ENCODE peak calls at places on chromosomes 4 and X, in ten cellular contexts. U is heart right ventricle; I is endothelial cell of umbilical vein; R is neural progenitor cell; H is ovary; D is CD4-positive, CD25-positive, alpha-beta regulatory T cell; C is HCT116; O is NT2/D1; K is GM23248; Z is aorta. Y is an unnamed sample. For H3K27me3, the result is how much of the 10 kb centered on the place peaks cover.

GRCh38 chr4:110586137-110586850 is 36.6 kb downstream of the PITX2 start:
- DNase-seq in D (peak), Z (no peak), I (peak), C (peak), O (peak), U (no peak), R (peak), K (peak), H (no peak), Y (no peak)

GRCh38 chr4:97411352-97411751 is 731.9 kb downstream of the STPG2 start:
- DNase-seq in Z (no peak), I (no peak), C (no peak), U (no peak), H (no peak), O (no peak), D (no peak), R (no peak), K (no peak), Y (no peak)

GRCh38 chr4:68074397-68074796 is 55.3 kb downstream of the TMPRSS11F start:
- DNase-seq in C (no peak), I (no peak), H (no peak), U (no peak), O (no peak), K (peak), R (no peak), D (no peak), Z (no peak), Y (no peak)

GRCh38 chr4:123878976-123879375 is 482.4 kb downstream of the SPRY1 start:
- DNase-seq in C (no peak), I (no peak), H (no peak), R (no peak), K (no peak), O (no peak), D (no peak), U (no peak), Z (no peak), Y (no peak)

GRCh38 chrX:149272690-149273463 is 232.2 kb downstream of the IDS start:
- DNase-seq in U (no peak), Z (no peak), D (no peak), I (peak), H (no peak), C (no peak), R (no peak), K (no peak), O (no peak), Y (no peak)

GRCh38 chr4:27635936-27636913 is 775.6 kb downstream of the STIM2 start:
- DNase-seq in I (no peak), U (no peak), O (no peak), K (no peak), H (no peak), Z (no peak), D (no peak), R (no peak), C (no peak), Y (no peak)

GRCh38 chr4:97072666-97073065 is 1070.6 kb downstream of the STPG2 start:
- DNase-seq in O (no peak), Z (no peak), C (no peak), U (no peak), R (no peak), H (no peak), I (no peak), D (no peak), K (no peak), Y (no peak)

GRCh38 chr4:140018931-140019618 is 134.9 kb downstream of the MAML3 start:
- DNase-seq in Z (no peak), H (no peak), K (peak), C (peak), U (no peak), I (no peak), R (no peak), O (no peak), D (no peak), Y (no peak)

GRCh38 chrX:153610834-153611209 is 11.9 kb upstream of the CCNQ start:
- DNase-seq in C (no peak), U (no peak), D (no peak), I (no peak), K (no peak), Z (no peak), R (no peak), H (no peak), O (no peak), Y (peak)
- H3K27me3 ChIP-seq in C (under half), U (under half), D (under half), I (under half), K (under half), Z (under half), R (half or more), H (under half), O (under half), Y (under half)

GRCh38 chr4:174218127-174218790 is 65.2 kb downstream of the FBXO8 start:
- DNase-seq in C (no peak), K (peak), Z (no peak), O (no peak), H (no peak), D (no peak), R (peak), U (no peak), I (no peak), Y (no peak)
- H3K27me3 ChIP-seq in C (under half), K (under half), Z (under half), O (half or more), H (under half), D (half or more), R (half or more), U (half or more), I (half or more), Y (under half)

GRCh38 chr4:95869961-95870500 is 30.1 kb downstream of the PDHA2 start:
- DNase-seq in Z (no peak), K (no peak), H (no peak), O (peak), U (no peak), R (no peak), D (no peak), I (no peak), C (no peak), Y (no peak)
- H3K27me3 ChIP-seq in Z (under half), K (under half), H (under half), O (under half), U (under half), R (under half), D (under half), I (under half), C (under half), Y (under half)

DNA sequence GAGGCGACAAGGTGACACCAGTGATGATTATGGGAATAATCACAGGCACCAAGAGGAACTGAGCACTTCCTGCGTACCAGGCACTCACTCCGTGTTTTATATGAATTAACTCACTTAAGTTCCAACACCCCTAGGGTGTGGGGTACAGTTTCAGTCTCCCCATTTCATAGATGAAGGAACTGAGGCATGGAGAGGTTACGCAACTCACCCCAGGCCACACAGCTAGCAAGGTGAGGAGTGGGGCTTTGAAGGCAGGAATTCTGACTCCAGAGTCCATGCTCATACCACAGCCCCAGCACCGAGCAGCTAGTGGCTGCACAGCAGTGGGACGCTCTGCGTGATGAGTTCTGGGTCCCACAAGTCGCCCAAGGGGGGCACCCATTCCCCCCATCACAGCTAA is 29.9 kb downstream of the PPP2R2C start:
- DNase-seq in O (no peak), H (no peak), Z (no peak), U (no peak), I (no peak), R (no peak), D (no peak), C (no peak), K (no peak), Y (no peak)
- H3K27me3 ChIP-seq in O (under half), H (under half), Z (under half), U (half or more), I (under half), R (under half), D (under half), C (under half), K (under half), Y (under half)

GRCh38 chrX:4579480-4579879 is 866.0 kb upstream of the PRKX start:
- DNase-seq in D (no peak), R (no peak), O (no peak), H (no peak), Z (no peak), C (no peak), K (no peak), I (no peak), U (no peak), Y (no peak)
- H3K27me3 ChIP-seq in D (under half), R (under half), O (under half), H (under half), Z (under half), C (under half), K (under half), I (under half), U (under half), Y (under half)

GRCh38 chrX:53433651-53434639 is at the start of gene HSD17B10:
- DNase-seq in U (peak), K (peak), R (peak), D (peak), O (peak), I (peak), H (peak), C (peak), Z (peak), Y (peak)
- H3K27me3 ChIP-seq in U (under half), K (under half), R (under half), D (under half), O (under half), I (under half), H (under half), C (under half), Z (under half), Y (under half)

GRCh38 chrX:27622883-27623282 is 32.7 kb downstream of the DCAF8L2 start:
- DNase-seq in U (no peak), H (no peak), R (no peak), K (no peak), O (no peak), Z (no peak), I (peak), C (no peak), D (no peak), Y (no peak)

GRCh38 chrX:27619975-27620374 is 29.8 kb downstream of the DCAF8L2 start:
- DNase-seq in R (peak), I (peak), Z (no peak), O (no peak), K (peak), H (no peak), D (peak), U (no peak), C (no peak), Y (no peak)

DNA sequence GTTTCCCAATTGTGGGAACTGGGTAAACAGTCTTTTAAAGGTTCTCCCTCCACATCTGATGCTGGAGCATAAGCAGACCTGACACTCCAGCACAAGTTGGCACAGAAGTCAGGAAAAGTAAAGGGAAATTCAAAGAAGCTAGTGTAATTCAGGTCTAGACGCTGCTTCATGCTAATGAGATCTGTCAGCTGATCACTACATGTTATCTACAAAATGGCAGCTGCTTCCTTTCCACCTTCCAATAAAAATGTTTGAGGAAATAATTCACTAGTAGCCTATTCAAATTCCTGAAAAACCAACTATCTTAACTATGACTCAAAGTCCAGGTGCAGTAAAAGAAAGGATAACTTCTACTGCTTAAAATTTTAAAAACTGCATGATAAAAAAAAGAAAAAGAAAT is 29.3 kb downstream of the DCAF8L2 start:
- DNase-seq in U (no peak), Z (no peak), D (no peak), R (no peak), K (no peak), C (no peak), O (no peak), I (peak), H (no peak), Y (no peak)
- H3K27me3 ChIP-seq in U (under half), Z (under half), D (under half), R (under half), K (under half), C (under half), O (under half), I (under half), H (under half), Y (under half)

DNA sequence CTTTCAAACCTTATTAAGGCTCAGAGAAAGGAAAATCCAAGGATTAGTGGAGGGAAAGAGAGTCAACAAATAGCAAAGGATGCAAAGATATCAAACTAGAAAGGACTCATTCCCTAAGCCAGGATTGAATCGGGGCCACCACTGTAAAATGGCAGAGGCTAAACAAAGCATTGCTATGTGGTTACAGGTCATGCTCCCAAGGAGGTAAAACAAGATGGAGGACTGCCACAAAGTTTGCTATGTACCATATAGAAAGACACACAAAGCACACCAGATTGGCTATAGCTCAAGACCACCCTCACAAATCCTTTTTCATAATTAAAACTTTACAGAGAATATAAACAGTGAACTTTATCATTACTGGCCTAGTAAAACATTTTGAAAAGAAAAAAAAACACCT is 25.9 kb upstream of the PASD1 start:
- DNase-seq in K (no peak), H (no peak), O (no peak), I (no peak), D (no peak), C (no peak), U (no peak), R (no peak), Z (no peak), Y (no peak)
- H3K27me3 ChIP-seq in K (under half), H (under half), O (under half), I (under half), D (under half), C (under half), U (under half), R (under half), Z (under half), Y (under half)

DNA sequence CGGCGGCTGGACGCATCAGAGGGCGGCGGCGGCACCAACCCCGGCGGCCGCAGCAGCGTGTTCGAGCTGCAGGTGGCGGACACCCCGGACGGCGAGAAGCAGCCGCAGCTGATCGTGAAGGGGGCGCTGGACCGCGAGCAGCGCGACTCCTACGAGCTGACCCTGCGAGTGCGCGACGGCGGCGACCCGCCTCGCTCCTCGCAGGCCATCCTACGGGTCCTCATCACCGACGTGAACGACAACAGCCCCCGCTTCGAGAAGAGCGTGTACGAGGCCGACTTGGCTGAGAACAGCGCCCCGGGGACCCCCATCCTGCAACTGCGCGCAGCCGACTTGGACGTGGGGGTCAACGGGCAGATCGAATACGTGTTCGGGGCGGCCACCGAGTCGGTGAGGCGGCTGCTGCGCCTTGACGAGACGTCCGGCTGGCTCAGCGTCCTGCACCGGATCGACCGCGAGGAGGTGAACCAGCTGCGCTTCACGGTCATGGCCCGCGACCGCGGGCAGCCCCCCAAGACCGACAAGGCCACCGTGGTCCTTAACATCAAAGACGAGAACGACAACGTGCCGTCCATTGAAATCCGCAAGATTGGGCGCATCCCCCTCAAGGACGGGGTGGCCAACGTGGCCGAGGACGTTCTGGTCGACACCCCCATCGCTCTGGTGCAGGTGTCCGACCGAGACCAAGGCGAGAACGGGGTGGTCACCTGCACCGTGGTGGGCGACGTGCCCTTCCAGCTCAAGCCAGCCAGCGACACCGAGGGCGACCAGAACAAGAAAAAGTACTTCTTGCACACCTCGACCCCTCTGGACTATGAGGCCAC is 2.1 kb downstream of the PCDH7 start:
- DNase-seq in R (peak), Z (peak), K (no peak), D (no peak), I (peak), H (peak), U (peak), O (no peak), C (no peak), Y (no peak)
- H3K27me3 ChIP-seq in R (under half), Z (under half), K (under half), D (under half), I (under half), H (under half), U (under half), O (under half), C (under half), Y (under half)

GRCh38 chr4:62398318-62398717 is 1198.2 kb downstream of the ADGRL3 start:
- DNase-seq in U (no peak), H (no peak), R (no peak), K (no peak), D (no peak), I (no peak), O (no peak), C (no peak), Z (no peak), Y (no peak)
- H3K27me3 ChIP-seq in U (under half), H (under half), R (under half), K (under half), D (under half), I (under half), O (under half), C (under half), Z (under half), Y (under half)

Y was measured in right lobe of liver.